ENCODE peak calls at places on chromosomes 3 and 15, in ten cellular contexts. O is neuronal stem cell, U is thoracic aorta, C is stomach, N is tibial artery, S is ovary, R is heart left ventricle, D is Peyer's patch, G is PC-3, F is transverse colon. V is an unnamed sample.

GRCh38 chr3:195129644-195130492 is 141.1 kb downstream of the XXYLT1 start:
- DNase-seq in S (no peak), O (no peak), D (peak; percentile 69), G (no peak), F (no peak), C (no peak), U (no peak), R (no peak), N (no peak), V (peak; percentile 64)

GRCh38 chr15:78454992-78455391 is 17.0 kb downstream of the IREB2 start:
- DNase-seq in S (no peak), F (no peak), U (no peak), N (no peak), R (no peak), C (no peak), O (no peak), D (peak; percentile 63), G (no peak), V (no peak)

GRCh38 chr3:21944251-21944650 is 193.2 kb upstream of the ZNF385D start:
- DNase-seq in G (no peak), F (no peak), C (no peak), U (no peak), R (no peak), O (peak; percentile 58), S (no peak), D (no peak), N (no peak), V (peak; percentile 27)

GRCh38 chr15:94033683-94034020 is 197.7 kb upstream of the MCTP2 start:
- DNase-seq in N (no peak), D (no peak), S (no peak), F (no peak), U (no peak), G (no peak), C (no peak), R (no peak), O (no peak), V (no peak)

GRCh38 chr3:42387802-42388651 is 22.4 kb downstream of the LYZL4 start:
- DNase-seq in S (no peak), G (peak; percentile 10), C (no peak), N (no peak), F (no peak), D (no peak), O (no peak), R (no peak), U (no peak), V (peak; percentile 27)

GRCh38 chr3:188294823-188295487 is 141.0 kb downstream of the LPP start:
- DNase-seq in O (no peak), D (no peak), N (no peak), G (peak; percentile 94), R (no peak), F (no peak), S (no peak), U (no peak), C (peak; percentile 34), V (peak; percentile 93)

GRCh38 chr3:85254738-85255137 is 295.9 kb downstream of the CADM2 start:
- DNase-seq in N (no peak), F (no peak), S (no peak), G (peak; percentile 37), D (no peak), O (no peak), C (no peak), U (no peak), R (no peak), V (no peak)

GRCh38 chr3:13652728-13653127 is 103.8 kb downstream of the FBLN2 start:
- DNase-seq in S (no peak), D (no peak), N (no peak), F (no peak), R (no peak), C (no peak), O (no peak), G (no peak), U (no peak), V (no peak)

GRCh38 chr3:141405025-141405424 is 36.7 kb downstream of the ZBTB38 start:
- DNase-seq in C (no peak), N (no peak), G (peak; percentile 45), O (no peak), R (no peak), U (no peak), S (no peak), F (no peak), D (no peak), V (no peak)

GRCh38 chr3:54600441-54601204 is 327.2 kb downstream of the LRTM1 start:
- DNase-seq in D (no peak), R (peak; percentile 49), F (no peak), C (no peak), G (no peak), S (peak; percentile 30), O (no peak), U (no peak), N (no peak), V (no peak)

GRCh38 chr15:77898811-77899730 is 178.4 kb downstream of the TBC1D2B start:
- DNase-seq in O (no peak), D (no peak), C (no peak), R (peak; percentile 37), N (peak; percentile 53), F (no peak), G (no peak), U (no peak), S (no peak), V (no peak)

GRCh38 chr3:14414841-14415464 is 12.5 kb downstream of the SLC6A6 start:
- DNase-seq in C (no peak), S (no peak), G (no peak), N (no peak), F (no peak), U (no peak), O (no peak), R (no peak), D (no peak), V (no peak)

GRCh38 chr15:88648357-88649214 is 9.8 kb downstream of the ISG20 start:
- DNase-seq in G (peak; percentile 64), R (no peak), U (no peak), N (peak; percentile 41), D (peak; percentile 20), F (peak; percentile 73), O (no peak), C (peak; percentile 79), S (no peak), V (no peak)

GRCh38 chr3:25428003-25428861 is at the start of gene RARB:
- DNase-seq in U (peak; percentile 21), F (peak; percentile 55), O (peak; percentile 47), G (no peak), N (peak; percentile 85), C (peak; percentile 61), R (peak; percentile 85), S (peak; percentile 76), D (no peak), V (peak; percentile 99)

GRCh38 chr3:158801200-158801599 is 654 bp upstream of the MFSD1 start:
- DNase-seq in C (no peak), S (peak; percentile 17), R (no peak), N (no peak), F (peak; percentile 58), D (no peak), G (no peak), U (no peak), O (peak; percentile 12), V (no peak)

DNA sequence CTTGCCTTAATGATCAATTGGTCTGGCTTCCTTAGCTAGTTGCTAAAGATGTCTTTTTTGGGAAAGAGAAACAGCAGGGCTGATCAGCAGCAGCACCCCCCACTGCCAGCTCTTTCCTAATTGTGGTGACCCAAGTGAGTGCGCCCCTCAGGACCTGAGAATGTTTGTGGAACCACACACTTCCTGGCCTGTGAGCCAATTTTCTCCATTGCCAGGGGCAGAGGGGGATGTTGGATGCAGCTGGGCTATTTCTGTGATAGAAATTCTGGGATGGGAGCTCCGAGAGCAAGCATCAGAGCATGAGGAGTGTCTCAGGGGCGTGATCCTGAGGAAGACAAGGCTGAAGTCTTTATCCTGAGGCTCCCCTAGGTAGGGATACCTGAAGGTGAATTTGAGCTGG is 66.6 kb downstream of the CLDN11 start:
- DNase-seq in C (no peak), D (no peak), G (no peak), S (no peak), R (no peak), N (no peak), F (no peak), U (no peak), O (no peak), V (no peak)
- H3K36me3 ChIP-seq in C (no peaks in the 10 kb centered on the region), D (no peaks in the 10 kb centered on the region), G (no peaks in the 10 kb centered on the region), S (no peaks in the 10 kb centered on the region), R (no peaks in the 10 kb centered on the region), N (no peaks in the 10 kb centered on the region), F (no peaks in the 10 kb centered on the region), U (no peaks in the 10 kb centered on the region), O (no peaks in the 10 kb centered on the region), V (no peaks in the 10 kb centered on the region)

DNA sequence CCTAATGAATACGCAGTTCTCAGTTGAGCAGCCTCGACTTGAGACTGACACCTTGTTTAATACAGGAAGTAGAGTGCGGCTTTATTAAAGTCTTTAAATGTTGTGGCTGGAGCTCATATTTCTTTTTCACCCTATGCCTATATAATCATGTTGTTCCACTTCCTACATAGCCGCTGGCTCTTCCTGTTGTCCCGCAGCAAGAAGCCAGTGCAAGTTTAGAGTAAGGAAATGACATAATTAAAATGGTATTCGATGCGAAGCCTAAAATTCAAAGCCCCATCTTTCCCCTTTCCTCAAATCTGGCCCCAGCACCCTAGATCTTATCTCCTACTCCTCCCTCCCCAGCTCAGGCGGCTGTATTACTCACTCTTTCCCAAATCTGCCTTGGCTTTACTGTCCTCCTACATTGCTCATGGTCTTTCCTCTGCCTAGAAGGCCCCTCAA is 7.5 kb upstream of the PHLDB2 start:
- DNase-seq in D (no peak), U (no peak), S (no peak), G (peak; percentile 97), F (no peak), O (no peak), C (no peak), N (no peak), R (no peak), V (peak; percentile 46)
- H3K27ac ChIP-seq in D (no peak overlapping the region), U (peak overlapping the region; percentile 31), S (no peak overlapping the region), G (peak overlapping the region; percentile 93), F (no peak overlapping the region), O (no peak overlapping the region), C (no peak overlapping the region), N (peak overlapping the region; percentile 28), R (peak overlapping the region; percentile 32), V (peak overlapping the region; percentile 43)

GRCh38 chr15:65172531-65172930 is 12.6 kb downstream of the CLPX start:
- DNase-seq in D (no peak), O (no peak), N (no peak), G (no peak), S (no peak), U (no peak), C (no peak), F (no peak), R (no peak), V (no peak)
- H3K36me3 ChIP-seq in D (no peaks in the 10 kb centered on the region), O (peaks cover 82% of the 10 kb centered on the region), N (peaks cover 95% of the 10 kb centered on the region), G (peaks cover 14% of the 10 kb centered on the region), S (no peaks in the 10 kb centered on the region), U (peaks cover 43% of the 10 kb centered on the region), C (peaks cover 92% of the 10 kb centered on the region), F (no peaks in the 10 kb centered on the region), R (peaks cover 85% of the 10 kb centered on the region), V (peaks cover 40% of the 10 kb centered on the region)

GRCh38 chr15:52680041-52680391 is 828 bp upstream of the ATOSA start:
- DNase-seq in F (no peak), D (no peak), U (no peak), G (no peak), N (no peak), S (no peak), R (no peak), O (peak; percentile 14), C (no peak), V (peak; percentile 6)
- H3K27ac ChIP-seq in F (peak overlapping the region; percentile 100), D (peak overlapping the region; percentile 98), U (peak overlapping the region; percentile 99), G (no peak overlapping the region), N (peak overlapping the region; percentile 96), S (no peak overlapping the region), R (peak overlapping the region; percentile 97), O (peak overlapping the region; percentile 71), C (peak overlapping the region; percentile 98), V (no peak overlapping the region)

V was measured in brain microvascular endothelial cell.